ENCODE peak calls at places on chromosomes 12 and 14, in four cellular contexts. K is mesendoderm, X is neuronal stem cell, W is IMR-90. O is an unnamed sample.

GRCh38 chr12:109310247-109311125 is 1.4 kb upstream of the FOXN4 start:
- DNase-seq in K (no peak), X (no peak), W (no peak), O (no peak)

GRCh38 chr12:57127101-57127709 is 1.1 kb upstream of the LRP1 start:
- DNase-seq in K (peak; percentile 89), X (peak; percentile 71), W (no peak), O (peak; percentile 89)

GRCh38 chr12:51818567-51819300 is 29.8 kb downstream of the FIGNL2 start:
- DNase-seq in K (no peak), X (no peak), W (peak; percentile 73), O (no peak)

GRCh38 chr12:9037431-9037830 is 48.1 kb downstream of the KLRG1 start:
- DNase-seq in K (no peak), X (no peak), W (no peak), O (no peak)

GRCh38 chr12:57861967-57862366 is 15.4 kb upstream of the CTDSP2 start:
- DNase-seq in K (no peak), X (no peak), W (no peak), O (no peak)

GRCh38 chr12:70230934-70231606 is 12.2 kb upstream of the CNOT2 start:
- DNase-seq in K (no peak), X (no peak), W (no peak), O (no peak)

GRCh38 chr12:49864817-49865090 is 21.8 kb upstream of the BCDIN3D start:
- DNase-seq in K (no peak), X (no peak), W (no peak), O (peak; percentile 11)

GRCh38 chr12:64610660-64611429 is 550 bp downstream of the RASSF3 start:
- DNase-seq in K (peak; percentile 80), X (peak; percentile 51), W (peak; percentile 50), O (peak; percentile 73)

GRCh38 chr14:61099221-61099835 is 118.3 kb downstream of the SLC38A6 start:
- DNase-seq in K (no peak), X (no peak), W (peak; percentile 63), O (no peak)

GRCh38 chr12:80714055-80714454 is 2.7 kb upstream of the MYF5 start:
- DNase-seq in K (peak; percentile 77), X (no peak), W (peak; percentile 14), O (peak; percentile 72)

GRCh38 chr12:15728118-15728598 is 61.0 kb downstream of the EPS8 start:
- DNase-seq in K (no peak), X (no peak), W (peak; percentile 80), O (no peak)

GRCh38 chr12:4723226-4723625 is 3.0 kb downstream of the GALNT8 start:
- DNase-seq in K (no peak), X (no peak), W (no peak), O (no peak)

GRCh38 chr12:4725057-4725456 is 4.9 kb downstream of the GALNT8 start:
- DNase-seq in K (no peak), X (no peak), W (no peak), O (no peak)

GRCh38 chr12:4717806-4718205 is 2.4 kb upstream of the GALNT8 start:
- DNase-seq in K (peak; percentile 67), X (no peak), W (no peak), O (no peak)

GRCh38 chr12:4720637-4720995 is 416 bp downstream of the GALNT8 start:
- DNase-seq in K (peak; percentile 79), X (no peak), W (no peak), O (peak; percentile 68)

GRCh38 chr12:4719821-4720636 is at the start of gene GALNT8:
- DNase-seq in K (peak; percentile 22), X (no peak), W (no peak), O (no peak)
- H2AK5ac ChIP-seq in K (no peak within 1 kb of the TSS), X (no peak within 1 kb of the TSS), W (no peak within 1 kb of the TSS), O (no peak within 1 kb of the TSS)

GRCh38 chr12:111759991-111760390 is 6.7 kb upstream of the ALDH2 start:
- DNase-seq in K (no peak), X (no peak), W (no peak), O (no peak)
- H2AK5ac ChIP-seq in K (no peak overlapping the region), X (no peak overlapping the region), W (no peak overlapping the region), O (no peak overlapping the region)

GRCh38 chr12:132881853-132882252 is 5.6 kb downstream of the CHFR start:
- DNase-seq in K (no peak), X (no peak), W (peak; percentile 78), O (no peak)

GRCh38 chr12:132888852-132889251 is 1.4 kb upstream of the CHFR start:
- DNase-seq in K (peak; percentile 77), X (no peak), W (no peak), O (peak; percentile 90)

GRCh38 chr12:132887513-132888341 is at the start of gene CHFR:
- DNase-seq in K (peak; percentile 99), X (peak; percentile 93), W (peak; percentile 96), O (peak; percentile 100)

DNA sequence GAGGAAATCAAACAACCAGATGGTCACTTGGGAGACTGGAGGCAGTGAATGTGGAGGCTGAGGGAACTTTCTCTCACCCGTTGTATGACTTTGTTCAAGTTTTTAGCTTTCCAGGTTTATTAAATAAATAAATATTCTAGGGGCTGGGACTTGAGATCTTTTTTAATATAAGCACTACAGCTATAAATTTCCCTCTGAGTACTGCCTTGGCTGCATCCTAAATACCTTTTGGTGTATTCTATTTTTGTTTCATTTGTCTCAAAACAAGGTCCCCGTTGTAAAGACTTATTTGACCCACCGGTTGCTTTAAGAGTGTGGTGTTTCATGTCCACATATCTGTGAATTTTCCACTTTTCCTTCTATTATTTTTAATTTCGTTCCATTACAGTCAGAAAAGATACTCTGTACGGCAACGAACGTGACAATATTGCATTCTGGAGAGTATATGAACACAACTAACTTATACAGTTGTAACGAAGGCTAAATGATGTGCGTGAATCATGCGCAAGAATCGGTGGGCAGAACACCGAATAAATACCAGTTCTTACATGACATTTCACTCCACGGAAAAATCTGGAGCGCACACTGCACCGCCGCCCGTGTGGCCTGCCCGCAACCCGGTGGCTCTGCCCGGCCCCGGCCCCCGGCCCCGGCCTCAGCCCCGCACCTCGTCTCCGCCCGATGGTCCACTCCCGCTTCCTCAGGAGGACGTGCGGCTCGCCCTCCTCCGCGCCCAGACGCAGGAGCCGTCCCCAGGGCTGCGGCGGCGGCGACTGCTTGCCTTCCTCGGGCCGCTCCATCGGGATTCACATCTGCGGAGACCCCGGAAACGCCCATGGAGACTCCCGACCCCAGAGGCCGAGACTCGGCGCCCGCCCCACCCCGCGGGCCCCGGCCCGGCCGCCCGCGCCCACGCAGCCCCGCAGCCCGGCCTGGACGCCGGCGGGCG is 602 bp downstream of the CHFR start:
- DNase-seq in K (peak; percentile 47), X (no peak), W (peak; percentile 4), O (no peak)
- H2AK5ac ChIP-seq in K (no peak overlapping the region), X (no peak overlapping the region), W (no peak overlapping the region), O (no peak overlapping the region)

GRCh38 chr12:54300732-54301427 is at the start of gene NFE2:
- DNase-seq in K (peak; percentile 97), X (peak; percentile 66), W (peak; percentile 77), O (peak; percentile 93)
- H2AK5ac ChIP-seq in K (peak within 1 kb of the TSS; percentile 79), X (peak within 1 kb of the TSS; percentile 8), W (no peak within 1 kb of the TSS), O (no peak within 1 kb of the TSS)

DNA sequence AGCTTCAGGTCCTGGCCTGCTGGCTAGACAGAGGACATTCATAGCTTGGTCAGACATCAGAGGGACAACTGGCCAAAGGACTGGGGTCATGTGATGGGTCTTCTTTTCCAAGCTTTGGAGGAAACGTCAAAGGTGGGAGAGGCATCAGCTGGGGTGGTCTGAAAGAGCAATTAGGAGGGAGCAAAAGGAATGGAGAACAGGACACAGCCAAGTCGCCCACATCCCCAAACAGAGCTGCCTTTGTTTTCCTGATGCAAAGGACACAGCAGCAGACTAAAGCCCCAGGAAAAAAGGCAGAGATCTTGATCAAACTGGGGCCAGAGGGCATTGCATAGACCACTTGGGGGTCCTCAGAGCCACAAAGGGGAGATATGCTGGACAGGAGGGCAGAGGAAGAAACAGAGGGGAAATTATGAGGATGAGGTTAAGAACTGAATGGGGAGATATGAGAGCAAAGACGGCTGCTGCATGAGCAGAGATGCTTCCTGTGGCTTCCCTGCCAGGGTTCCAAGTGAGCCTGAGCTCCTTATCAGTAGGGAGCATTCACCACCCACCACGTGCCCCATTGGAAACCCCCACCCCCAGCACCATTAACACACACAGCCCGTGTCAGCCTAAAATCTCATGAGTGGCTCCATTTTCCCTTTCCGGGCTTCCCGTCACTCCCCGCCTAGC is 62.4 kb downstream of the ANO2 start:
- DNase-seq in K (no peak), X (no peak), W (no peak), O (peak; percentile 24)
- H2AK5ac ChIP-seq in K (no peak overlapping the region), X (no peak overlapping the region), W (no peak overlapping the region), O (no peak overlapping the region)

GRCh38 chr12:26126340-26127284 is 1.8 kb upstream of the BHLHE41 start:
- DNase-seq in K (peak; percentile 84), X (peak; percentile 80), W (peak; percentile 80), O (peak; percentile 91)
- H2AK5ac ChIP-seq in K (no peak overlapping the region), X (no peak overlapping the region), W (no peak overlapping the region), O (no peak overlapping the region)

DNA sequence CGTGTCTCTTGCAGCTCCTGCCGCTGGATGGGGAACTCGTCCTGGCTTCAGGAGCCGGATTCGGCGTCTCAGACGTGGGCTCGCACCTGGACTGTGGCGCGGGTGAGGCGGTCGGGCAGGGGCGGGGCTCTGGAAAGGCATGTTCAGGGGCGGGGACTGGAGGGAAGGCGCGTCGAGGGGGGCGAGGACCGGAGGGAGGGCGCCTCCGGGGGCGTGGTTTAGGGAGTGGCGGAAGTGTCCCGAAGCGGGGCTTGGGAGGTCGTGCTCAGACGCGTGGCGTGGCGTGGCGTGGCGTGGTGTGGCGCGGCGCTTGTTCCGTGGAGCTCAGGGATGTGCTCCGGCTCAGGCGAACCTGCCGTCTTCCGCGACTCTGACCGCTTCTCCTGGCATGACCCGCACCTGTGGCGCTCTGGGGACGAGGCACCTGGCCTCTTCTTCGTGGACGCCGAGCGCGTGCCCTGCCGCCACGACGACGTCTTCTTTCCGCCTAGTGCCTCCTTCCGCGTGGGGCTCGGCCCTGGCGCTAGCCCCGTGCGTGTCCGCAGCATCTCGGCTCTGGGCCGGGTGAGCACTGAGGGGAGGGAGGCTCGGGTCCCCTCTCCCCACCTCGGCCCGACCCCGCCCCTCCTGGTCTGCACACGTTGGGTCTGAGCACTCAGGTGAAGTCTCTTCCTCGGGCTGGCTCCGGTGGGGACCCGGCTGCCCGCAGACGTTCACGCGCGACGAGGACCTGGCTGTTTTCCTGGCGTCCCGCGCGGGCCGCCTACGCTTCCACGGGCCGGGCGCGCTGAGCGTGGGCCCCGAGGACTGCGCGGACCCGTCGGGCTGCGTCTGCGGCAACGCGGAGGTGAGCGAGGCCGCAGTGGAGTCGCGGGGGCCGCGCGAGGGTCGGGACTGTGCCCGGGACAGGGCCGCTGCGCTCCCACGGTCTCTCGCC is 6.2 kb downstream of the AMN start:
- DNase-seq in K (peak; percentile 83), X (peak; percentile 66), W (peak; percentile 5), O (peak; percentile 88)
- H2AK5ac ChIP-seq in K (no peak overlapping the region), X (peak overlapping the region; percentile 99), W (no peak overlapping the region), O (no peak overlapping the region)

GRCh38 chr14:100430571-100430970 is 107.4 kb downstream of the SLC25A47 start:
- DNase-seq in K (no peak), X (no peak), W (no peak), O (no peak)
- H2AK5ac ChIP-seq in K (no peak overlapping the region), X (no peak overlapping the region), W (no peak overlapping the region), O (no peak overlapping the region)

GRCh38 chr12:130163461-130164215 is 1.4 kb downstream of the FZD10 start:
- DNase-seq in K (no peak), X (no peak), W (no peak), O (peak; percentile 49)
- H2AK5ac ChIP-seq in K (no peak overlapping the region), X (peak overlapping the region; percentile 81), W (no peak overlapping the region), O (no peak overlapping the region)

GRCh38 chr14:52020866-52021717 is 31.7 kb downstream of the RTRAF start:
- DNase-seq in K (peak; percentile 83), X (no peak), W (no peak), O (no peak)
- H2AK5ac ChIP-seq in K (peak overlapping the region; percentile 81), X (no peak overlapping the region), W (no peak overlapping the region), O (no peak overlapping the region)

O was measured in H9.